ENCODE peak calls at places on chromosomes 6 and 20, in four cellular contexts. G is K562, B is HepG2, K is SK-N-SH. D is an unnamed sample.

GRCh38 chr6:129073651-129074419 is 190.9 kb downstream of the LAMA2 start:
- DNase-seq in G (no peak), B (no peak), K (no peak), D (no peak)

GRCh38 chr20:36720510-36720909 is 25.4 kb downstream of the NDRG3 start:
- DNase-seq in G (no peak), B (no peak), K (no peak), D (no peak)

GRCh38 chr20:45817652-45818194 is 5.3 kb downstream of the UBE2C start:
- DNase-seq in G (no peak), B (no peak), K (no peak), D (no peak)

GRCh38 chr6:96537726-96538125 is 16.1 kb downstream of the UFL1 start:
- DNase-seq in G (no peak), B (no peak), K (no peak), D (no peak)

GRCh38 chr20:35711588-35712209 is 12.5 kb downstream of the ROMO1 start:
- DNase-seq in G (no peak), B (no peak), K (no peak), D (no peak)

GRCh38 chr20:44204156-44204831 is 6.3 kb downstream of the OSER1 start:
- DNase-seq in G (peak), B (no peak), K (no peak), D (no peak)

GRCh38 chr20:31260326-31260932 is 3.0 kb downstream of the DEFB115 start:
- DNase-seq in G (peak), B (peak), K (peak), D (peak)

GRCh38 chr20:33423141-33423834 is 20.3 kb downstream of the SNTA1 start:
- DNase-seq in G (peak), B (no peak), K (no peak), D (no peak)

GRCh38 chr20:53002786-53003185 is 30.6 kb downstream of the TSHZ2 start:
- DNase-seq in G (no peak), B (no peak), K (no peak), D (no peak)

GRCh38 chr6:11854418-11855165 is 76.0 kb upstream of the ADTRP start:
- DNase-seq in G (peak), B (no peak), K (no peak), D (no peak)

GRCh38 chr6:157674061-157674460 is 149.0 kb upstream of the SNX9 start:
- DNase-seq in G (no peak), B (no peak), K (no peak), D (no peak)
- H3K27ac ChIP-seq in G (no peak), B (no peak), K (no peak), D (no peak)

DNA sequence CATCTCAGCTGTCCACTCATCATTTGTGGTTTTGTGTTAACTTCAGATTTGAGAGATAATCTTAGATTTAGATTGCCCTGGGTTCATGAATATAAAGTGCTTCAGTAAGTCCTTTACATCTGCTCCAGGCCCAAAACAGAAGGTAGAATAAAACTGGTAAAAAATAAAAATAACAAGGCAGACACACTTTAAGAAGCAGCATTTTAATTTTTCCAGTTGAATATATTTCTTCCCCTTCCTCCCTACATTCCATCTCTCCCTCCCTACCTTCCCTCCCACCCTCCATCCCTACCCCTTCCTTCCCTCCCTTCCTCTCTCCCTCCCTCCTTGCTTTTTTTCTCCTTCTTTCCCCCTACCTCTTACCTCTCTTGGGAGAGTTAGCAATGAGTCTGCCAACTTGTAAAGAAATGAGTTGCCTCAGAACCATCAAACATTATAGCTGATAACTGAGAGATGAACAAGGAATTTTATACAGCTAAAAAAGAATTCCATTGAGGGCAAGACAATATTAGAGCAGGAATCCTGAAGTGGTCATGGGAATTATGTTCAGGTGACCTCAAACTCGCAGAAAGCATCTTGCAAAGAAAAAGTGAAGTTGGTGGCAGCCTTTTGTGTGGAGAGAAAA is 145.0 kb upstream of the SOX4 start:
- DNase-seq in G (no peak), B (no peak), K (no peak), D (no peak)
- TF ChIP-seq GABPA in G (no peak), B (no peak), K (no peak), D (no peak)

GRCh38 chr20:47309806-47310426 is 46.6 kb downstream of the ZMYND8 start:
- DNase-seq in G (no peak), B (no peak), K (no peak), D (no peak)
- H3K27ac ChIP-seq in G (peak), B (no peak), K (no peak), D (no peak)

DNA sequence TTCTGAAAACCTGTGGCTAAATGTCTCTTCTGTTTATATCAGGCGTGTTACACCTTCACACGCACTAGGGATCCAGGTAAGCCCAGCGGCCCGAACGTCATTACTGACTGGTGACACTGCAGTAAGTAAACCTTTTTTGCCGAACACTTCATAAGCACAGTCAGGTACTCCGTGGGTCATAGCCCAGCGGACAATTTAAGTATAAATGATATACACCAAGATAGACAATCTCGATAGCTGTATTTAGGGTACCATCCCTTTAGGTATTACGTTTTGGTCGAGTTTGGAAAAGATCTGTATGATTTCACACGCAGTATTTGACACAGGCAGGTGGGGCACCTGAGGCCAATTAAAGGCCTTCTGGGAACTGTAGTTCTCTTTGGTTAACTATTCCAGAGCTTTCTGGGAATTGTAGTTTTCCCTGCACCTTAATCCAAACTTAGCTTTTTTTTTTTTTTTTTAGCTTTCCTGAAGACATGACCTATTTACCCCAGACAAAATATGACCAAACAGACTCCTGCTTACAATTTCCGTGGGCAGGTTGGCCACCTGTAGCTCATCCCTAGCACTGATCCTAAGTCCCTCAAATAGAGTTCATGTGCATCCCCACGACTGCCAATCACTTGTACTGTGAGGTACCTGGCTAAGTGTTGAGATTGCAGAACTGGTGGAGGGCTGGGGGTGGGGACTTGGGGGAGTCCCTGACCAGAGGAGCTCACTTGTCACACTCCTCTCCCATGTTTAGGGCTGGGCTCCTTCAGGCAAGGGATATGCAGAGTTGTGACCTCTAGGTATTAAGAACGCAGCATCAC is 908 bp upstream of the EHMT2 start:
- DNase-seq in G (peak), B (peak), K (peak), D (no peak)
- TF ChIP-seq GABPA in G (peak), B (no peak), K (no peak), D (no peak)